ENCODE peak calls at places on chromosomes 16 and 17, in six cellular contexts. W is NAMALWA, B is KG1, G is HCT116, C is EL, V is RCC 7860. S is an unnamed sample.

GRCh38 chr17:2814499-2815341 is 18.5 kb downstream of the RAP1GAP2 start:
- DNase-seq in C (no peak), B (no peak), W (peak), V (no peak), G (no peak), S (peak)

GRCh38 chr16:54585966-54586365 is 299.4 kb upstream of the IRX3 start:
- DNase-seq in W (no peak), C (no peak), V (no peak), B (no peak), G (no peak), S (no peak)

GRCh38 chr17:65914784-65915342 is 277.1 kb downstream of the CEP112 start:
- DNase-seq in B (no peak), G (no peak), C (no peak), V (no peak), W (peak), S (no peak)

GRCh38 chr17:49952209-49952911 is 16.6 kb upstream of the DLX4 start:
- DNase-seq in W (peak), C (peak), G (peak), B (peak), V (peak), S (peak)

GRCh38 chr16:68910051-68910450 is 66.7 kb downstream of the TANGO6 start:
- DNase-seq in G (no peak), W (no peak), C (no peak), B (no peak), V (no peak), S (no peak)

GRCh38 chr17:19752216-19753048 is 4.3 kb upstream of the ALDH3A1 start:
- DNase-seq in B (no peak), V (no peak), G (no peak), C (no peak), W (no peak), S (no peak)

GRCh38 chr17:16912021-16912962 is 59.6 kb downstream of the TNFRSF13B start:
- DNase-seq in B (no peak), C (no peak), V (no peak), W (no peak), G (no peak), S (no peak)

GRCh38 chr17:17942846-17943245 is 29.4 kb downstream of the TOM1L2 start:
- DNase-seq in B (no peak), W (no peak), G (no peak), V (no peak), C (peak), S (no peak)

GRCh38 chr17:4750606-4751005 is 10.9 kb upstream of the CXCL16 start:
- DNase-seq in B (no peak), G (no peak), V (no peak), C (no peak), W (no peak), S (no peak)

GRCh38 chr17:50150354-50151040 is at the start of gene PPP1R9B:
- DNase-seq in G (no peak), W (no peak), C (no peak), B (no peak), V (no peak), S (peak)

GRCh38 chr17:82105417-82105881 is 7.4 kb upstream of the FASN start:
- DNase-seq in C (no peak), B (no peak), W (no peak), V (no peak), G (no peak), S (no peak)

GRCh38 chr16:86953631-86954465 is 363.3 kb downstream of the C16orf95 start:
- DNase-seq in W (no peak), B (no peak), V (no peak), C (no peak), G (no peak), S (no peak)

GRCh38 chr17:77436058-77436442 is 295.3 kb downstream of the SEC14L1 start:
- DNase-seq in C (no peak), V (no peak), G (no peak), B (no peak), W (no peak), S (peak)

GRCh38 chr17:50396261-50397110 is 837 bp downstream of the LRRC59 start:
- DNase-seq in G (no peak), B (no peak), V (peak), W (peak), C (peak), S (peak)

S was measured in stimulated activated naive CD8-positive, alpha-beta T cell treated with anti-CD3 and anti-CD28 coated beads, Interleukin-15, Interleukin-2, amounts not matched to agents 100 U/mL and 50 U/mL, for 24 hours.